ENCODE peak calls at places on chromosomes 7 and 10, in seven cellular contexts. V is adrenal gland; A is type B pancreatic cell; N is BE2C; I is AG04450; U is CD8-positive, alpha-beta T cell; L is CD14-positive monocyte. C is an unnamed sample.

GRCh38 chr10:47331491-47331890 is 9.2 kb downstream of the GDF2 start:
- DNase-seq in I (no peak), A (no peak), L (no peak), U (no peak), V (no peak), N (no peak), C (no peak)

GRCh38 chr10:46270086-46270811 is 16.5 kb upstream of the ANTXRL start:
- DNase-seq in A (peak), I (no peak), L (no peak), N (no peak), V (no peak), U (no peak), C (peak)

GRCh38 chr10:96380821-96381220 is 22.0 kb upstream of the OPALIN start:
- DNase-seq in N (no peak), L (peak), A (no peak), I (no peak), V (no peak), U (no peak), C (no peak)

GRCh38 chr10:119306514-119306951 is 99.2 kb downstream of the GRK5 start:
- DNase-seq in A (no peak), V (no peak), I (no peak), N (no peak), U (peak), L (peak), C (no peak)

GRCh38 chr10:63256047-63256773 is 123.1 kb downstream of the NRBF2 start:
- DNase-seq in L (no peak), I (no peak), U (no peak), A (no peak), N (no peak), V (no peak), C (no peak)

GRCh38 chr7:131159961-131160361 is 167.7 kb upstream of the MKLN1 start:
- DNase-seq in L (no peak), N (no peak), U (no peak), A (no peak), V (no peak), I (peak), C (no peak)

GRCh38 chr7:22576941-22577927 is 77.2 kb upstream of the STEAP1B start:
- DNase-seq in N (no peak), U (no peak), I (peak), L (no peak), A (no peak), V (no peak), C (no peak)

GRCh38 chr10:124949543-124949942 is 7.6 kb downstream of the ZRANB1 start:
- DNase-seq in A (no peak), I (no peak), U (no peak), L (no peak), N (no peak), V (no peak), C (no peak)

DNA sequence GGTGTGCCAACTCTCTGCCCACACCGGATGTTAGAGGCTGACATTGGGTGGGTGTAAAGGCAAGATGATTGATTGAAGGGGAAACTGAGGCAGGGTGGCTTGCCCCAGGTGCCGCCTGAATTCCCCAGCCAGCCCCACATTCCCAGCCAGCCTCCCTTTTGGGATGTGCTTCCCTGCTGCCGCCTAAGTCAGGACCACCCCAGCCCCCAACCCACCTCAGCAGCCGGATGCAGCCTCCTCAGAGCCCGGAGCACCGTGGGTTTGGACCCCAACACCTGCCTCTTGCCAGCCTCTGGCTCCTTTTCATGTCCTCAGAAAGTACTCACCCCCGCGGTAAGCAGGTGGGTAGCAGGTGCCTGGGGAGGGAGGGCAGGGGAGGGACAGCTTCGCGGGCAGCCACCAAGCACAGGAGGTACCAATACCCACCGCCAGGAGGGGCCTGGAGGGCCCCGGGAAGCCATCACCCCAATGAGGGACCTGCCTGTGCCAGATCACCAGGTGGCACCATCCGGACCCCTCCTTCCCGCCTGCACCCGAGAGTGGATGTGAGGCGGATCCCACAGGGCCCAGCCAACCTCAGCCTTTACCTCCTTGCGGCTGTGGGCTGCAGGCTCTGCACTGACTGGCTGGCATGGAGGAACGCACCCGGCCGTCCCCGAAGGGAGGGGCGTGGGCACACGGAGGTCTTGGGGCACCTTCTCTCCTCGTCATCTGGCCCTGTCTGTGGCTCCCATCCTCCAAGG is 60.5 kb downstream of the PWWP2B start:
- DNase-seq in A (no peak), I (no peak), V (no peak), N (peak), L (peak), U (no peak), C (no peak)
- TF ChIP-seq CTCF in A (no peak), I (peak), V (no peak), N (peak), L (no peak), U (no peak), C (no peak)

GRCh38 chr10:86261933-86262665 is 104.5 kb downstream of the GRID1 start:
- DNase-seq in N (peak), U (no peak), V (no peak), A (peak), I (no peak), L (no peak), C (peak)
- TF ChIP-seq CTCF in N (peak), U (no peak), V (no peak), A (peak), I (no peak), L (no peak), C (peak)

GRCh38 chr10:62239994-62240393 is 28.6 kb downstream of the RTKN2 start:
- DNase-seq in I (no peak), U (no peak), V (no peak), A (no peak), L (no peak), N (no peak), C (no peak)
- TF ChIP-seq CTCF in I (no peak), U (no peak), V (no peak), A (no peak), L (no peak), N (no peak), C (no peak)

DNA sequence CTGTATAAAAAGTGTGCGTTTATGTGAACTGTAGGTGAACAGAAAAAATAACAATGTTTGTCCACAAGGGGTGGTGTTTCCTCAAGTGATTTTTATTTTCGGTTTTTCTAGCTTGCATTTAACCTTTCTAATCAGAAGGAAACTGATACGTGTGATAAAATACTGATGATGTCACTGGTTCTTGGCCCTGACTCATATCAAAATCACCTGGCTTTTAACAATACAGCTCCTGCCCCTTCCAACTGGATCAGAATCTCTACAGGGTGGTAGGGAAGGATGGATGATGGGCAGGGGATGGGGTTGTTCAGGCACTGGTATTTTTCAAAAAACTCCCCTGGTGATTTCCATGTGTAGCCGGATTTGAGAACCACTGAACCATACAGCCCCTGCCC is 10.9 kb downstream of the NPFFR1 start:
- DNase-seq in A (no peak), U (no peak), V (no peak), L (no peak), N (no peak), I (no peak), C (no peak)
- TF ChIP-seq CTCF in A (peak), U (peak), V (peak), L (peak), N (peak), I (peak), C (peak)

DNA sequence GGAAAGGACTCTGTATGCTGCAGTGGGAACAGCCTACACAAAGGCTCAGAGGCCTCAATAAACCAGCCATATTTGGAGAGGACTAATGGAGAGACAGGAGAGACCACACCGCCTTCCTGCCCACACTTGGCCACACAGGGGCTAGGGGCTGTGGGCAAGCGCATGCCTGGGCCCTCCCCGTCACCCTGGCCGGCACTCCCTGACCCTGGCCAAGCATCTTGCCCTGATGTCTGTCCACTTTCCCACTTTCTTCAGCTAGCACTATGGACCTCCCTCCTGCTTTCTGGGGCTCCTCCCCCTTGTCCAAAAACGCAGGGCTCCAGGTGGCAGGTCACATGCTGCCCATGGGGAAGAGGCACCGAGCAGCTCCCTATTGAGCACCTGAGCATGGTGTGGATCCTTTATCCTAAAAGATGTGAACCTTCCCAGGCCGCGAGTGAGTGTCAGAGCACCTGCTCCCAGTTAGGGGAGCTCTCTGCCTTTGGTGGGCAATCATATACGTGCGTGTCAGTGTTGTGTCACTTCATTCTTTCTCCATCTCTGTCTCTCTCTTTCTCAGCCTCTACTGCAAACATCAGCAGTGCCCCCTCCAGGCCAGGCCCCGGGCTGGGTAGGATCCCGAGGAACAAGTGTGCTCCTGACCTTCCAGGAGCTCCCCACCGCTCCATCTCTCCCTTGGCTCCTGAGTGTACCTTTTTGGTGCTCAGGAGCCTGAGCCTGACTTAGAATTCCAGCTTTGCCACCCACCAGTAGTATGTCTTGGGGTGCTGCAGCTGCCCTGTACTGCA is 74.0 kb downstream of the ZMIZ1 start:
- DNase-seq in L (no peak), U (no peak), A (no peak), I (no peak), V (no peak), N (peak), C (no peak)
- TF ChIP-seq CTCF in L (no peak), U (no peak), A (no peak), I (no peak), V (no peak), N (peak), C (no peak)

C was measured in progenitor cell of endocrine pancreas.